ENCODE peak calls at places on chromosomes 11 and 22, in ten cellular contexts. C is lower leg skin, K is AG04450, D is WERI-Rb-1, I is RWPE1, R is fibroblast of pulmonary artery, W is ovary, A is natural killer cell, O is MCF 10A, T is upper lobe of left lung. S is an unnamed sample.

GRCh38 chr22:41994506-41994905 is 4.1 kb upstream of the WBP2NL start:
- DNase-seq in K (no peak), T (no peak), I (no peak), O (no peak), C (no peak), R (no peak), W (no peak), A (no peak), D (no peak), S (no peak)

GRCh38 chr11:57072640-57073039 is 83.9 kb downstream of the OR5AK2 start:
- DNase-seq in T (no peak), A (no peak), R (peak; percentile 98), K (peak; percentile 88), D (no peak), C (peak; percentile 27), O (peak; percentile 96), I (peak; percentile 92), W (no peak), S (no peak)

GRCh38 chr11:87324817-87325489 is 287.2 kb downstream of the TMEM135 start:
- DNase-seq in A (no peak), C (no peak), T (no peak), O (no peak), R (no peak), D (no peak), K (no peak), I (no peak), W (no peak), S (no peak)

GRCh38 chr11:13229136-13229535 is 48.5 kb upstream of the BMAL1 start:
- DNase-seq in W (no peak), D (no peak), K (no peak), I (no peak), R (no peak), C (no peak), T (no peak), A (no peak), O (no peak), S (no peak)

GRCh38 chr22:32050678-32051515 is 7.8 kb downstream of the SLC5A1 start:
- DNase-seq in O (peak; percentile 97), C (peak; percentile 70), I (peak; percentile 85), A (no peak), W (no peak), T (peak; percentile 50), K (peak; percentile 30), R (peak; percentile 83), D (no peak), S (no peak)

GRCh38 chr11:85955531-85955930 is 100.3 kb downstream of the CCDC83 start:
- DNase-seq in I (no peak), C (no peak), D (no peak), A (no peak), T (no peak), K (peak; percentile 39), R (peak; percentile 79), O (no peak), W (peak; percentile 45), S (no peak)

GRCh38 chr22:30197389-30197788 is 49.2 kb downstream of the LIF start:
- DNase-seq in A (no peak), K (no peak), W (no peak), R (no peak), D (no peak), O (no peak), T (no peak), C (no peak), I (no peak), S (no peak)

GRCh38 chr11:76362716-76363115 is 18.2 kb downstream of the THAP12 start:
- DNase-seq in C (no peak), K (no peak), R (no peak), W (no peak), O (no peak), I (no peak), T (no peak), A (no peak), D (no peak), S (no peak)

GRCh38 chr11:16184588-16184987 is 171.8 kb downstream of the SOX6 start:
- DNase-seq in T (no peak), R (peak; percentile 44), K (peak; percentile 54), D (no peak), O (peak; percentile 49), C (no peak), W (no peak), A (no peak), I (peak; percentile 51), S (no peak)

GRCh38 chr11:17791144-17791543 is 56.6 kb downstream of the KCNC1 start:
- DNase-seq in I (no peak), R (no peak), K (no peak), O (no peak), W (no peak), A (no peak), T (no peak), D (no peak), C (no peak), S (no peak)

GRCh38 chr11:45820211-45820857 is 15.4 kb downstream of the SLC35C1 start:
- DNase-seq in O (no peak), A (no peak), I (no peak), C (no peak), D (no peak), K (no peak), W (no peak), R (no peak), T (no peak), S (no peak)

GRCh38 chr11:269146-269890 is 8.9 kb upstream of the NLRP6 start:
- DNase-seq in R (no peak), A (peak; percentile 60), I (no peak), K (no peak), C (peak; percentile 36), O (peak; percentile 76), W (no peak), T (no peak), D (no peak), S (no peak)

GRCh38 chr22:39431216-39431801 is 25.5 kb upstream of the MGAT3 start:
- DNase-seq in R (no peak), A (no peak), I (no peak), W (no peak), D (no peak), K (no peak), O (no peak), T (no peak), C (no peak), S (no peak)

DNA sequence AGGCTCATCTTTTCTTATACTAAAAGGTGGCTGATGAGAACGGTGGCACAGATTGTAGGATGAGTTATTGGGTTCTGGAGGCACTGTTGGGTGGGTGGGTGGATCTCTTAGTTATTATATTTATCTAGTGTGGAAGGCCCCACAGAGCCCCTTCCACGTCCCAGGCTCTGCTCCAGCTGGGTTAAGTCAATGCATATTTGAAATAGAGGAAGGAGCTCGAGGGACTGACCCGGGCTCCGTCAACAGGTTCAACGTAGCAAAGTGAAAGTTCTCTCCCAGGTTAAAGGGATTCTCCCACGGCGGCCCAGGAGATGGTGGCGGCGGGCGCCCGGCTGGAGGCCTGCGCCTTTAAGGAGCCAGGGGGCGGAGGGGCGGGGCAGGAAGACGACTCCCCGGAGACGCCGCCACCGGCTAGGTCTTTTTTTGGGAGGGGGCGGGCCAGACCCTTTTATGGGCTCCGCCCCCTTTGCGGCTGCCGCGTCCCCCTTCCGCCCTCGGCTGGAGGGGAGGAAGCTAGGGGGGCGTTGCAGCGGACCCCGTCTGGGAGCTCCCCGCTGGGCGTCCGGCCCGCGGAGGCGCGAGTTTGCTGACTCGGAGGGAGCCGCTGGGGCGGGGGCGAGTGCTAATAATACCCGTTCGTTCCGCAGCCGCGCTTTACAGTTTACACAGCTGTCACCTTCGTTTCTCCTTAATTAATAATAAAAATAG is 1.5 kb upstream of the INPPL1 start:
- DNase-seq in I (peak; percentile 76), A (peak; percentile 84), T (peak; percentile 98), R (peak; percentile 91), K (peak; percentile 76), W (peak; percentile 96), C (peak; percentile 93), D (peak; percentile 96), O (peak; percentile 94), S (peak; percentile 94)
- TF ChIP-seq CTCF in I (no peak), A (no peak), T (peak; percentile 29), R (peak; percentile 13), K (peak; percentile 32), W (peak; percentile 48), C (no peak), D (no peak), O (no peak), S (peak; percentile 37)

GRCh38 chr11:130641884-130642283 is 193.4 kb downstream of the ADAMTS15 start:
- DNase-seq in W (no peak), I (no peak), T (no peak), A (no peak), C (no peak), D (no peak), O (no peak), K (no peak), R (no peak), S (no peak)

GRCh38 chr11:130642994-130643393 is 194.5 kb downstream of the ADAMTS15 start:
- DNase-seq in D (no peak), I (no peak), K (no peak), T (no peak), C (no peak), O (no peak), R (no peak), A (no peak), W (no peak), S (peak; percentile 45)

GRCh38 chr11:130638624-130639023 is 190.2 kb downstream of the ADAMTS15 start:
- DNase-seq in C (no peak), O (no peak), R (no peak), W (no peak), K (no peak), D (no peak), T (no peak), A (no peak), I (no peak), S (no peak)

GRCh38 chr11:130639369-130639768 is 190.9 kb downstream of the ADAMTS15 start:
- DNase-seq in K (no peak), D (no peak), O (no peak), W (no peak), A (no peak), C (no peak), T (no peak), I (no peak), R (no peak), S (no peak)

GRCh38 chr11:130640526-130640925 is 192.1 kb downstream of the ADAMTS15 start:
- DNase-seq in O (no peak), A (no peak), T (no peak), R (no peak), I (no peak), D (no peak), C (no peak), K (no peak), W (no peak), S (no peak)
- TF ChIP-seq CTCF in O (no peak), A (no peak), T (no peak), R (no peak), I (no peak), D (no peak), C (no peak), K (no peak), W (no peak), S (no peak)

GRCh38 chr11:95968585-95968984 is 44.7 kb upstream of the MTMR2 start:
- DNase-seq in A (no peak), T (no peak), I (peak; percentile 14), W (no peak), O (peak; percentile 44), K (no peak), C (no peak), R (peak; percentile 27), D (no peak), S (no peak)
- TF ChIP-seq CTCF in A (no peak), T (no peak), I (peak; percentile 15), W (no peak), O (peak; percentile 27), K (peak; percentile 45), C (no peak), R (peak; percentile 45), D (no peak), S (peak; percentile 33)

DNA sequence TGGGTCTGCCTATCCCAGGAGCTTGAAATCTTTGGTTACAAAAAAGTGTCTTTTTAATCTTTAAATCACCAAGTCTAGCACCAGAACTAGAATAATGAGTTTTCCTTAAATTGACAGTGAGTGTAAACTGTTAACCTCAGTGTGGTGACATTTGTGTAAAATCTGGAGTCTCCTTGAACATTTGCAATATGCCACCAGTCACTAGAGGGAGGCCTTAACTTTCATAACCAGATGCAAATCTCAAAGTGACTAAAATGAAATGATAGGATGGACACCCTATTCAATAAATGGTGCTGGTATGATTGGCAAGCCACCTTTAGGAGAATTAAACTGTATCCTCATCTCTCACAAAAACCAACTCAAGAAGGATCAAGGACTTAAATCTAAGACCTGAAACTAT is 8.3 kb upstream of the SCGB1D2 start:
- DNase-seq in O (peak; percentile 7), C (no peak), A (no peak), T (no peak), D (no peak), K (no peak), I (no peak), R (peak; percentile 2), W (no peak), S (no peak)
- TF ChIP-seq CTCF in O (peak; percentile 10), C (no peak), A (no peak), T (no peak), D (no peak), K (peak; percentile 18), I (no peak), R (no peak), W (no peak), S (no peak)

S was measured in type B pancreatic cell.